ENCODE peak calls at places on chromosome 7, in four cellular contexts. C is gastrocnemius medialis, O is IMR-90, U is spleen. M is an unnamed sample.

GRCh38 chr7:103445228-103446020 is 583 bp downstream of the SLC26A5 start:
- DNase-seq in C (no peak), O (no peak), U (no peak), M (no peak)

GRCh38 chr7:148319316-148319808 is 271.2 kb upstream of the C7orf33 start:
- DNase-seq in C (no peak), O (no peak), U (no peak), M (no peak)

GRCh38 chr7:130350945-130351663 is 6.5 kb downstream of the CPA5 start:
- DNase-seq in C (no peak), O (no peak), U (peak; percentile 80), M (no peak)

GRCh38 chr7:140653319-140654108 is 12.9 kb upstream of the DENND2A start:
- DNase-seq in C (peak; percentile 46), O (peak; percentile 86), U (peak; percentile 70), M (peak; percentile 72)

GRCh38 chr7:47795631-47796030 is 152.6 kb downstream of the PKD1L1 start:
- DNase-seq in C (no peak), O (peak; percentile 96), U (no peak), M (no peak)

GRCh38 chr7:89773594-89773993 is 380.7 kb upstream of the STEAP1 start:
- DNase-seq in C (no peak), O (no peak), U (no peak), M (no peak)

GRCh38 chr7:134662166-134662870 is 15.7 kb downstream of the BPGM start:
- DNase-seq in C (no peak), O (peak; percentile 67), U (no peak), M (no peak)

GRCh38 chr7:107528461-107528860 is 35.3 kb downstream of the COG5 start:
- DNase-seq in C (no peak), O (peak; percentile 82), U (no peak), M (no peak)

GRCh38 chr7:43701502-43701859 is 27.8 kb downstream of the COA1 start:
- DNase-seq in C (no peak), O (peak; percentile 57), U (no peak), M (no peak)

GRCh38 chr7:109387530-109387929 is 817.9 kb downstream of the DNAJB9 start:
- DNase-seq in C (no peak), O (no peak), U (no peak), M (no peak)

GRCh38 chr7:466465-467191 is 53.0 kb downstream of the PDGFA start:
- DNase-seq in C (no peak), O (no peak), U (peak; percentile 17), M (no peak)

GRCh38 chr7:137882806-137883205 is 36.0 kb upstream of the DGKI start:
- DNase-seq in C (no peak), O (peak; percentile 50), U (no peak), M (no peak)

GRCh38 chr7:10412426-10413019 is 561.1 kb upstream of the PHF14 start:
- DNase-seq in C (no peak), O (peak; percentile 1), U (no peak), M (no peak)

GRCh38 chr7:83486957-83487356 is 162.0 kb downstream of the SEMA3E start:
- DNase-seq in C (no peak), O (peak; percentile 21), U (no peak), M (no peak)

GRCh38 chr7:93011351-93012294 is 106.2 kb downstream of the SAMD9 start:
- DNase-seq in C (no peak), O (peak; percentile 99), U (no peak), M (no peak)

GRCh38 chr7:83876593-83876992 is 227.7 kb upstream of the SEMA3E start:
- DNase-seq in C (no peak), O (peak; percentile 7), U (no peak), M (no peak)

GRCh38 chr7:7595451-7595850 is 28.8 kb downstream of the MIOS start:
- DNase-seq in C (no peak), O (peak; percentile 33), U (no peak), M (no peak)

GRCh38 chr7:2725178-2726105 is 37.4 kb downstream of the AMZ1 start:
- DNase-seq in C (no peak), O (no peak), U (peak; percentile 58), M (no peak)

GRCh38 chr7:66682350-66683093 is 53.8 kb downstream of the KCTD7 start:
- DNase-seq in C (no peak), O (peak; percentile 64), U (no peak), M (no peak)

GRCh38 chr7:91683823-91684222 is 196.7 kb downstream of the MTERF1 start:
- DNase-seq in C (no peak), O (peak; percentile 22), U (no peak), M (no peak)

GRCh38 chr7:50212016-50212325 is 92.5 kb upstream of the IKZF1 start:
- DNase-seq in C (no peak), O (no peak), U (no peak), M (no peak)

GRCh38 chr7:41955475-41956243 is 252.8 kb upstream of the INHBA start:
- DNase-seq in C (peak; percentile 91), O (peak; percentile 99), U (peak; percentile 83), M (peak; percentile 98)

GRCh38 chr7:105388373-105389089 is at the start of gene SRPK2:
- DNase-seq in C (peak; percentile 62), O (peak; percentile 31), U (peak; percentile 95), M (peak; percentile 47)
- TF ChIP-seq POLR2A in C (peak; percentile 69), O (peak; percentile 18), U (no peak), M (no peak)

DNA sequence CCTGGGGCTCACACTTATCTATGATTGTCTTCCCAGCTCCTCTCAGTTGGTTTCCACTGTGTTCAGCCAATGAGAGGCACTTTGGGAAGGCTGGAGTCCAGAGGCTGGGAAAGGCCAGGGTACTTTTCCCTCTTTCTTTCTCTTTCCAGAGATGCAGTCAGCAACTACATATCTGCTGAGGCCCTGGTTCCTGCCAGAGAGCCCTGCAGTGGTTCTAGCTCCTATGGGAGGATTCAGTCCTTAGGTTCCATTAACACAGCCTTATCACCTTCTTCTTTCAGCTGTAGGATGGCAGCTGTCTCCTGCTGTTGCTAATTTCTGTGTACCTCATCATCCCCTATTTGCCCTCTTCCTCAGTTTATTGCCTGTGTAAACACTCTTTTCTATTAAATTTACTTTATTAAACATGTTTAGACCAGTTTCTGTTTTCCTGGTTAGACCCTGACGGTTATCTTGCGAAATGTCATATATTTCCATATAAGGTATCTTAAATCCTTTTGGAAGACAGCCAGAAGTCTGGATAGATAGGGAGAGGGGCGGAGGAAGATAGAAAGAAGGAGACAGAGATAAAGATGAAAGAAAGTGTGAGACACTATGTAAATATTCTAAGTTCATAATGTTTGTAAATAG is 100.3 kb downstream of the HGF start:
- DNase-seq in C (no peak), O (no peak), U (no peak), M (no peak)
- H3K4me3 ChIP-seq in C (no peak overlapping the region), O (no peak overlapping the region), U (no peak overlapping the region), M (no peak overlapping the region)

DNA sequence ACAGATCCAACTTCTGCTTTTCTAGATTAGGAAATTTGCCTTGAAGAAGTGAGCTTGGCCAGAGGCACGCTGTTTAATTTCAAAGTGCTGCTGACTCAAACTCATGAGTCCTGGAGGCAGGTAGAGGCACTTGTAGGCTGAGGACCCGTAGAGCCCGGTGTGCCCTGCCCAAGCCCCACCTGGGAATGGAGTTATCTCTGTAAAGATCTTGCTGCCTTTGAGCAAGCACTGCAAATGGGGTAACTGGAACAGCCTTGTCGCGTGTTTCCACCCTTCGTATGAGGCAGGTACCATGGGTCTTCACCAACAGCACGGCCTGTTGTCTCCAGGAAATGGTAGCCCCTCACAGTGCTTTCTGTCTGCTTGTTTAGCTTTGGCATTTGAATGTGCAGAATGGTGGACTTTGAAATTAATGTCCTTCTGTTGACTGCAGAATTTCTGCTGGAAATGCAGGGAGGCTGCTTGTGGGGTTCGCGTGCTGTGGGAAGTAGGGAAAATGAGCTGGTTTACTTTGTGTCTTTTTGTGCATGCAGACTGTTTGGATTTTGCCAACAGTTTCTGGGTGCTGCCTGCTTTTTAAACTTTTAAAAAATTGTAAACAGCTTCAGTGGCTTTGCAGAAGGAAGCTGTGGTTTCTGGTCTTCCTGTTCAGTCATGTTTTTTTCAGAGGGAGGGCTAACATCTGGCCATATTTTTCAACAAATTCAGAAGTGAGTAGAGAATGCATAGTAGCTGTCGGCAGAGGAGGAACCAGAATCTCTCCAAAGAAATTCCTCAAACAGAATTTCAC is 27.2 kb downstream of the CCM2 start:
- DNase-seq in C (no peak), O (peak; percentile 64), U (peak; percentile 82), M (no peak)
- TF ChIP-seq POLR2A in C (no peak), O (no peak), U (no peak), M (no peak)

DNA sequence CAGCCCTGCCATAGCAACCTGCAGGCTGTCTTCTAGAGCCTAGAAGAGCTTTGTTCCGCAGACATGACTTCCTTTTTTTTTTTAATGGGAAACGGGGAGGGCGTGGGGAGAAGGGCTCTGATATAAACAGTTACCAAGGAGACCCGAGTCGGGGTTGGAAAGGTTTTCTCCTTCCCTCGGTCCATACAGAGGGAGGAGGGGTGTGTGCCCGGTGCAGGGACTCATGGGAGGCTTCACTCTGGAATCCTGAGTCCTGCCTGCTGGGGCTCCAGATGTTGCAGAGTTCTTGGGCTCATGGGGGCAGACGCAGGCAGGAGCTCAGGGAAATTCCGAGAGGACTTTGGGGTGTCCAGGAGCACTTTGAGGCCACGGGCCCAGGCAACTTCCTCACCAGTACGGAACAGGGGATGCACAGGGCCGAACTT is 26.8 kb downstream of the TMEM120A start:
- DNase-seq in C (no peak), O (peak; percentile 21), U (peak; percentile 70), M (peak; percentile 83)
- H3K4me3 ChIP-seq in C (no peak overlapping the region), O (no peak overlapping the region), U (no peak overlapping the region), M (no peak overlapping the region)

GRCh38 chr7:143129051-143129450 is 2.8 kb upstream of the PIP start:
- DNase-seq in C (no peak), O (no peak), U (no peak), M (no peak)

GRCh38 chr7:143126146-143126545 is 5.7 kb upstream of the PIP start:
- DNase-seq in C (no peak), O (no peak), U (no peak), M (no peak)

GRCh38 chr7:143131777-143132176 is at the start of gene PIP:
- DNase-seq in C (no peak), O (no peak), U (no peak), M (no peak)

GRCh38 chr7:143130541-143130940 is 1.3 kb upstream of the PIP start:
- DNase-seq in C (no peak), O (no peak), U (no peak), M (no peak)

DNA sequence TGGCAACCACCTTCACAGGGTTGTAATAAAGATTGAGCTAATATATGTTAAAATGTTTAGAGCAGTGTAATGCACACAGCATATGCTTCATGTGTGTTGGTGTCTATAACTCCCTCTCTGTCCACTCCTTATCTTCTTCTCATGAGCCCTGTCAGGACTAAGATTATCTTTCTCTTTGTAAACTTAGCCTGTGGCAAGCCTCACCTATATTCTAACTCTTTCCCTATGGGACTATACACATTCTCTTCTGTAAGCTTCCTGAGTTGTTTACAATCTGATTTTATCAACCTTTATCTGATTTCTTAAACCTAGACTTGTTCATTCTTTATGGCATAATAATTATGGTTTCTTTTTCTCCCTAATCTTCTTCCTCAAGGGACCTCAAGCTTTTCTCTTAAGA is 2.4 kb upstream of the PIP start:
- DNase-seq in C (no peak), O (no peak), U (no peak), M (no peak)
- TF ChIP-seq POLR2A in C (no peak), O (no peak), U (no peak), M (no peak)

GRCh38 chr7:27615420-27616185 is 47.1 kb downstream of the HIBADH start:
- DNase-seq in C (no peak), O (no peak), U (no peak), M (no peak)
- H3K4me3 ChIP-seq in C (no peak overlapping the region), O (no peak overlapping the region), U (no peak overlapping the region), M (no peak overlapping the region)

DNA sequence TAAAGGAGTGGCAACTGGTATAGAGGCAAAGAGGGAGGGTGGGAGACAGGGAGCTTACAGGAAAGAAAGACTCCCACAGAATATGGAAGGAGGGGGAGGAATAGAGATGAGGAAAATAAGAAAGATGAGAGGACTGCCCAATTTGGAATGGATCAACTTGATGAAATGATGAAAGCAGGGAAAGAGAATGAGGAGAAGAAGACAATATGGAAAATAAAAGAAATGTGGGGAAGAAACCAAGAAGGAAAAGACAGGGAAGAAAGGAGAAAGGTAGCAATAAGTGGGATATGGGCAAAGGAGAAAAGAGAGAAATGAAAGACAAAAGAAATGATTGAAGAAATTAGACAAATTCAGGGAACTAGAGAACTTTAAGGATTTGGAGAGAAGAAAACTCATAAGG is 3.0 kb downstream of the KEL start:
- DNase-seq in C (no peak), O (no peak), U (no peak), M (no peak)
- TF ChIP-seq POLR2A in C (no peak), O (no peak), U (no peak), M (no peak)

M was measured in lower leg skin.